ENCODE peak calls at places on chromosomes 13 and 19, in eight cellular contexts. N, T, H, S, I, Y, J and X are unnamed samples.

GRCh38 chr19:46000497-46001246 is 5.4 kb downstream of the CCDC61 start:
- DNase-seq in N (peak), T (peak), H (no peak), S (no peak), I (peak), Y (peak), J (no peak), X (no peak)

GRCh38 chr19:18939163-18939562 is 1.9 kb downstream of the HOMER3 start:
- DNase-seq in N (no peak), T (no peak), H (no peak), S (no peak), I (no peak), Y (no peak), J (no peak), X (no peak)

GRCh38 chr19:47243776-47244547 is 12.4 kb upstream of the CCDC9 start:
- DNase-seq in N (peak), T (peak), H (no peak), S (peak), I (peak), Y (peak), J (peak), X (no peak)

GRCh38 chr13:101082441-101082840 is 333.9 kb downstream of the NALCN start:
- DNase-seq in N (no peak), T (no peak), H (no peak), S (no peak), I (no peak), Y (no peak), J (no peak), X (no peak)

GRCh38 chr19:32896516-32897214 is 27.1 kb upstream of the SLC7A9 start:
- DNase-seq in N (no peak), T (peak), H (no peak), S (peak), I (no peak), Y (no peak), J (no peak), X (no peak)

GRCh38 chr13:69331245-69331644 is 776.4 kb upstream of the ATXN8OS start:
- DNase-seq in N (no peak), T (no peak), H (no peak), S (peak), I (no peak), Y (no peak), J (no peak), X (no peak)

GRCh38 chr19:1066748-1067340 is at the start of gene ARHGAP45:
- DNase-seq in N (peak), T (peak), H (no peak), S (no peak), I (no peak), Y (no peak), J (no peak), X (no peak)

GRCh38 chr19:34364830-34365462 is at the start of gene GPI:
- DNase-seq in N (peak), T (peak), H (no peak), S (peak), I (peak), Y (peak), J (peak), X (no peak)

GRCh38 chr19:41839211-41839610 is 5.3 kb downstream of the LYPD4 start:
- DNase-seq in N (no peak), T (no peak), H (no peak), S (no peak), I (no peak), Y (no peak), J (no peak), X (no peak)
- H3K4me3 ChIP-seq in N (no peak), T (no peak), H (no peak), S (no peak), I (no peak), Y (no peak), J (no peak), X (no peak)

DNA sequence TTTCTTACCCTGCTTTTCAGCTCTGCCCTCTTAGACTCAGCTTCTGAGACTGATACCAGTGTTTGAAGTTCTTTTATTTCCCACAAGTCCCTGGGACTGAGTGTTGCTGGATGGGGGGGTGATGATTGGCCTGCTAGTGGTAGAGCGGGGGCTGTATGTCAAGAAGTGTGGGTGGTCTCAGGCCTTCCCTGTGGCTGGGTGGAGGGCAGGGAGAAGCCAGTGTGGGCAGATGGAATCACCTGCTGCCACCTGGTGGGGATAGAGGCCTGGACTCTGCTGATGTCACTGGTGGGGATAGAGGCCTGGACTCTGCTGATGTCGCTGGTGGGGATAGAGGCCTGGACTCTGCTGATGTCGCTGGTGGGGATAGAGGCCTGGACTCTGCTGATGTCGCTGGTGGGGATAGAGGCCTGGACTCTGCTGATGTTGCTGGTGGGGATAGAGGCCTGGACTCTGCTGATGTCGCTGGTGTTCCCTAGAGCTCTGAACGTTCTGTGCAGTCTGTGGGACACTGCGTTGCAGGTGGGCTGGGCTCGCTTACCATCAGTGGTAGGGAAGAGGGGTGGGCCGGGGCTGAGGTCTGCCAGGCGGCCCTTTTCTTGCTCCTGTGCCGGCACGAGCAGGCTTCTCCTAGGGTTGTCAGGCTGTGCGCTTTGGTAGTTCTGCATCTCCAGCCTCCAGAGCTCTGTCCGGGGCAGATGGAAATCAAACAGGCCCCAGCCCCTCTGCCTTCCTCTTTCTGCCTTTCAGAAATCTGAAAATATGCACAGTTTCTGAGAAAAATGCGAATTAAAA is 101.3 kb downstream of the ARHGEF7 start:
- DNase-seq in N (peak), T (peak), H (no peak), S (peak), I (no peak), Y (no peak), J (peak), X (no peak)
- TF ChIP-seq CTCF in N (peak), T (peak), H (peak), S (peak), I (peak), Y (peak), J (peak), X (peak)

GRCh38 chr19:40811478-40812341 is 12.7 kb downstream of the EGLN2 start:
- DNase-seq in N (no peak), T (peak), H (no peak), S (no peak), I (no peak), Y (no peak), J (no peak), X (no peak)
- H3K4me3 ChIP-seq in N (no peak), T (peak), H (peak), S (no peak), I (peak), Y (no peak), J (no peak), X (peak)

GRCh38 chr19:38718747-38719543 is 25.3 kb downstream of the CAPN12 start:
- DNase-seq in N (peak), T (peak), H (no peak), S (peak), I (peak), Y (peak), J (no peak), X (no peak)
- TF ChIP-seq CTCF in N (no peak), T (peak), H (peak), S (peak), I (peak), Y (no peak), J (peak), X (peak)

DNA sequence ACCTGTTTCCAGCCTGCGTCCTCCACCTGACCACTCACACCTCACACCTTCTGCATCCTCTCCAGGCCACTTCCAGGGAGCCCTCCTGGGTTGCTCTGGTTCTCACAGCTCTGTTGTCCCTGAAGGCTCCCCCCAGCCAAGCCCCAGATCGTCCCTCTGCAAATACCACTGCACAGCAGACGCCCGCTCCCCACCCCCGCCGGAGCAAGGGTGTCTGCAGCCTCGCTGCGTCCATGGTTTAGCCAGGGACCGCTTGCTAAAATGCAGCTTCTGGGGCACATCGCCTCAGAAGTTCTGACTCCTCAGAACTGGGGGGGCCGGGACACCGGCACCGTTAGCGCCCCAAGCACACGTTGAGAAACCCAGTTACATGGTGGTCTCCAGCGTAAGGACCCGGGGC is 983 bp downstream of the LINGO3 start:
- DNase-seq in N (no peak), T (no peak), H (no peak), S (no peak), I (no peak), Y (no peak), J (no peak), X (no peak)
- H3K4me3 ChIP-seq in N (no peak), T (no peak), H (no peak), S (no peak), I (no peak), Y (no peak), J (no peak), X (no peak)

GRCh38 chr19:9885077-9885552 is 50.0 kb downstream of the PIN1 start:
- DNase-seq in N (peak), T (peak), H (peak), S (peak), I (peak), Y (peak), J (no peak), X (no peak)
- TF ChIP-seq CTCF in N (no peak), T (peak), H (peak), S (peak), I (peak), Y (no peak), J (no peak), X (peak)

GRCh38 chr19:42315024-42315423 is 1.9 kb downstream of the TMEM145 start:
- DNase-seq in N (no peak), T (no peak), H (no peak), S (no peak), I (no peak), Y (no peak), J (no peak), X (no peak)
- H3K4me3 ChIP-seq in N (no peak), T (no peak), H (no peak), S (no peak), I (no peak), Y (no peak), J (no peak), X (no peak)

DNA sequence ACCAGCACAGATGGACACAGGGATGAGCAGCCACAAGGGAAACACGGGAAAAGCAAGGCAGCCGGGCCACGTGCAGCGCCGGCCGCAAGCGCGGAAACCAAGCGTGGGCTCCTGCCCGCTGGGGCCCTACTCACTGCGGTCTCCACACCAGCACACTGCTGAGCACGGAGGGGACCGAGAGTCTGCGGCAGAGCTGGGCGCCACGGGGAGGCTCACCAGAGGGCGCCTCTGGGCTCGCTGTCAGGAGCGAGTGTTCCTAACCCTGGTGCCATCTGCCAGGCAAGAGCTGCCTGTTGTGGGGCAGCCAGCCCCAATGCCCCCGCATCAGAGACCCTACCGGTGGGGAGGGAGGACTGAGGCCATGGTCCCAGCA is 26.5 kb downstream of the MPND start:
- DNase-seq in N (no peak), T (peak), H (no peak), S (peak), I (no peak), Y (no peak), J (no peak), X (no peak)
- TF ChIP-seq CTCF in N (no peak), T (peak), H (peak), S (peak), I (peak), Y (peak), J (peak), X (peak)